ENCODE peak calls at places on chromosome 22, in seven cellular contexts. G is IMR-90, Y is H1, D is H9, Q is neuronal stem cell, W is mesendoderm, P is trophoblast cell. X is an unnamed sample.

GRCh38 chr22:43002198-43002577 is 12.8 kb downstream of the PACSIN2 start:
- DNase-seq in P (no peak), Y (no peak), W (peak; percentile 74), G (peak; percentile 91), D (no peak), Q (no peak), X (peak; percentile 80)

GRCh38 chr22:44330188-44330726 is 17.5 kb upstream of the SHISAL1 start:
- DNase-seq in Q (no peak), W (no peak), G (no peak), Y (no peak), D (no peak), P (no peak), X (no peak)

GRCh38 chr22:19595532-19595931 is 71.3 kb upstream of the CLDN5 start:
- DNase-seq in P (no peak), W (no peak), G (no peak), Y (no peak), Q (no peak), D (no peak), X (no peak)

GRCh38 chr22:25062378-25063095 is 110.0 kb downstream of the KIAA1671 start:
- DNase-seq in Y (no peak), W (no peak), Q (no peak), P (no peak), G (no peak), D (no peak), X (peak; percentile 18)

GRCh38 chr22:33811686-33812085 is 108.6 kb downstream of the LARGE1 start:
- DNase-seq in W (peak; percentile 79), Y (no peak), G (peak; percentile 79), Q (no peak), P (no peak), D (no peak), X (peak; percentile 97)

GRCh38 chr22:46047226-46047625 is 70.3 kb upstream of the WNT7B start:
- DNase-seq in D (peak; percentile 15), W (no peak), Q (no peak), P (no peak), G (no peak), Y (no peak), X (no peak)

GRCh38 chr22:44159230-44159629 is 21.5 kb upstream of the PARVG start:
- DNase-seq in W (no peak), Y (no peak), Q (no peak), P (no peak), G (no peak), D (no peak), X (no peak)

GRCh38 chr22:19122752-19123492 is 710 bp upstream of the DGCR2 start:
- DNase-seq in D (no peak), G (peak; percentile 5), P (no peak), W (peak; percentile 69), Q (no peak), Y (no peak), X (no peak)

GRCh38 chr22:29139965-29140782 is 65.5 kb upstream of the EMID1 start:
- DNase-seq in Y (no peak), Q (no peak), D (no peak), P (no peak), W (no peak), G (peak; percentile 58), X (peak; percentile 49)

GRCh38 chr22:35172452-35172851 is 84.8 kb upstream of the HMGXB4 start:
- DNase-seq in Y (no peak), P (no peak), G (no peak), D (no peak), W (no peak), Q (no peak), X (no peak)

GRCh38 chr22:45058622-45058912 is 48.8 kb upstream of the PHF21B start:
- DNase-seq in Q (no peak), G (no peak), D (no peak), Y (no peak), W (no peak), P (no peak), X (no peak)

GRCh38 chr22:40648386-40648785 is 11.9 kb upstream of the MRTFA start:
- DNase-seq in G (no peak), D (no peak), W (no peak), Y (no peak), P (peak; percentile 85), Q (no peak), X (no peak)

GRCh38 chr22:24595863-24596262 is 3.0 kb upstream of the LRRC75B start:
- DNase-seq in Q (no peak), G (no peak), W (no peak), Y (no peak), P (no peak), D (no peak), X (no peak)

GRCh38 chr22:47151490-47151889 is 389.0 kb downstream of the TBC1D22A start:
- DNase-seq in D (no peak), P (no peak), G (peak; percentile 44), W (peak; percentile 22), Y (no peak), Q (no peak), X (peak; percentile 46)

GRCh38 chr22:27297125-27297524 is 504.4 kb downstream of the MN1 start:
- DNase-seq in D (no peak), Y (no peak), P (no peak), W (no peak), G (no peak), Q (no peak), X (no peak)

GRCh38 chr22:27292542-27293298 is 508.8 kb downstream of the MN1 start:
- DNase-seq in D (no peak), G (no peak), Q (no peak), W (no peak), Y (no peak), P (no peak), X (no peak)

GRCh38 chr22:27295605-27296004 is 506.0 kb downstream of the MN1 start:
- DNase-seq in W (no peak), Y (no peak), D (no peak), P (no peak), G (no peak), Q (no peak), X (no peak)

GRCh38 chr22:27296091-27296675 is 505.4 kb downstream of the MN1 start:
- DNase-seq in Q (no peak), P (no peak), G (no peak), D (no peak), W (no peak), Y (no peak), X (no peak)

DNA sequence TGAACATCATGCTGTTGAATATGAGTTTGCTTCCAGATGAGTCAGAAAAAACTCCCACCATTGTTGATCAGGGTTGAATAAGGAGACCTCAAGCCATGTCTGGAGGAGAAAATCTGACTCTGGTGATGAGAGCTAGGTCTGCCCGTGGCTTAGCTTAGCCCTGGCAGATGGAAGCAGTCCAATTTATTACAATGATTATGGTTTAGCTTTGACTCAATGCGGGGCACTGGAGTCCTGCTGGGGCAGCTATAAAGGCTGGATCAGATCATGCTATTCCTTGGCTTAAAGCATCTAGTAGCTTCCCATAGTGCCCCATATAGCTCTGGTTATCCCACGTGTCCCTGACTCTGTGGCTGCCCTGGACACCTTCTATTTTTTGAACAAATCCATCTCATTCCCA is 506.5 kb downstream of the MN1 start:
- DNase-seq in D (no peak), P (no peak), Q (no peak), G (no peak), Y (no peak), W (no peak), X (no peak)
- H3K27ac ChIP-seq in D (no peak overlapping the region), P (no peak overlapping the region), Q (no peak overlapping the region), G (no peak overlapping the region), Y (no peak overlapping the region), W (no peak overlapping the region), X (no peak overlapping the region)

GRCh38 chr22:49500076-49500460 is 327.6 kb downstream of the BRD1 start:
- DNase-seq in W (no peak), D (no peak), P (no peak), G (no peak), Q (no peak), Y (no peak), X (no peak)
- H2BK120ac ChIP-seq in W (no peak overlapping the region), D (no peak overlapping the region), P (no peak overlapping the region), G (no peak overlapping the region), Q (no peak overlapping the region), Y (no peak overlapping the region), X (no peak overlapping the region)

DNA sequence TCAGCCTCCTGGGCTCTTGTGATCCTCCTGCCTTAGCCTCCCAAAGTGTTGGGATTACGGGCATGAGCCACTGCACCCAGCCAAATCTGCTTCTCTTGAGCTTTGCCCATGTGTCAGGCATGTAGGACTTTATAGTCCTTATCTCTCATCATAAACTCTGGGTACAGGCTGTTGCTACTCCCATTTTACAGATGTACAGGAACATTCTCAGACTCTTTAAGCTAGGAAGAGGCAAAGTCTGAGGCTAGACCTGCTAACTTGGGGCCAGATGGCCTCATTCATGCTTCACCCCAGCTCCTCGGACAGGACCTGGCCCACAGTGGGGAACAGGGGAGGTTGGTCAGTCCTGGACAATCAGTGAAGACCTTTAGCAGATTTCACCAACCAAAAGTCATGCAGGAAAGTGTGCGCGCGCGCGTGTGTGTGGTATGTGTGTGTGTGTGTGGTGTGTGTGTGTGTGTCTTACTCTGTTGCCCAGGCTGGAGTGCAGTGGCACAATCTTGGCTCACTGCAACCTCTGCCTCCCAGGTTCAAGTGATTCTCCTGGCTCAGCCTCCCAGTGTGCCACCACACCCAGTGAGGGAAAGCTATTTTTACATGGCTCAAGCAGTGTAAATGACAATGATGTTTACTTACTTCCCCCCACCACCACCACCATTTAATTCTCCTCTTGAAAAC is 23.8 kb downstream of the YDJC start:
- DNase-seq in Y (no peak), D (no peak), P (no peak), W (no peak), G (no peak), Q (no peak), X (no peak)
- H3K4me1 ChIP-seq in Y (no peaks in the 10 kb centered on the region), D (no peaks in the 10 kb centered on the region), P (peaks cover 7% of the 10 kb centered on the region), W (no peaks in the 10 kb centered on the region), G (peaks cover 3% of the 10 kb centered on the region), Q (no peaks in the 10 kb centered on the region), X (peaks cover 7% of the 10 kb centered on the region)

GRCh38 chr22:36325163-36326031 is 62.4 kb downstream of the MYH9 start:
- DNase-seq in D (no peak), W (no peak), P (no peak), Q (no peak), G (peak; percentile 86), Y (no peak), X (peak; percentile 59)

GRCh38 chr22:36323855-36324331 is 63.9 kb downstream of the MYH9 start:
- DNase-seq in D (no peak), P (no peak), G (no peak), Q (no peak), W (no peak), Y (no peak), X (peak; percentile 44)

GRCh38 chr22:36323182-36323854 is 64.4 kb downstream of the MYH9 start:
- DNase-seq in Q (no peak), Y (no peak), W (no peak), D (no peak), P (no peak), G (peak; percentile 71), X (peak; percentile 71)

GRCh38 chr22:36322602-36322915 is 65.2 kb downstream of the MYH9 start:
- DNase-seq in G (no peak), Y (no peak), Q (no peak), P (no peak), D (no peak), W (no peak), X (no peak)

DNA sequence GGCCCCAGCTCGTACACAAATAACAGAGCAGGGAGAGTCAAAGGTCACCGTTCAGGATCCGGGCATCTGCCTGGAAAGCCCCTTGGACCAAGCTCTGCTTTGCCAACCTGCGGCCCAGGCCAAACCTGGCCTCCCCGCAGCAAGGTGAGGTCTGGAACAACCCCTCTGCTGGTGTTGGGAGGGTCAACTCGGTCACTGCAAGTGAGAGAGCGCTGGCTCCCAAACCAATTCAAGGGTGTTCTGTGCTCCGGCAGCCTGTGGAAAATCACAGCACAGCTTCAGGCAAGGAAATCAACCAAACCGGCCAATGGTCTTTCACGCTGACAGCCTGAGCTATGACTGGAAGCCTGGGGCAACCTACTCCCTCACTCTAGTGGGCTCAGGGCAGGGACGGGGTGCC is 63.4 kb downstream of the MYH9 start:
- DNase-seq in Q (no peak), P (no peak), D (no peak), G (no peak), W (no peak), Y (no peak), X (no peak)
- H3K27ac ChIP-seq in Q (no peak overlapping the region), P (no peak overlapping the region), D (no peak overlapping the region), G (peak overlapping the region; percentile 87), W (no peak overlapping the region), Y (no peak overlapping the region), X (peak overlapping the region; percentile 99)

GRCh38 chr22:23214398-23214797 is 34.1 kb downstream of the BCR start:
- DNase-seq in P (no peak), Q (no peak), W (no peak), D (no peak), Y (no peak), G (no peak), X (no peak)
- H2BK120ac ChIP-seq in P (no peak overlapping the region), Q (no peak overlapping the region), W (no peak overlapping the region), D (no peak overlapping the region), Y (no peak overlapping the region), G (no peak overlapping the region), X (no peak overlapping the region)

X was measured in mesenchymal stem cell.